ENCODE peak calls at places on chromosomes 7 and 10, in four cellular contexts. T is IMR-90, D is thyroid gland, F is heart left ventricle. M is an unnamed sample. For H3K4me1, the result is how much of the 10 kb centered on the place peaks cover.

GRCh38 chr7:54932818-54933543 is 85.8 kb upstream of the EGFR start:
- DNase-seq in F (peak), D (peak), T (peak), M (peak)

GRCh38 chr7:87712571-87712970 is 84.4 kb downstream of the RUNDC3B start:
- DNase-seq in D (no peak), T (peak), F (no peak), M (no peak)

GRCh38 chr10:112510384-112510783 is 63.4 kb downstream of the VTI1A start:
- DNase-seq in D (no peak), F (no peak), T (no peak), M (no peak)

GRCh38 chr7:102306916-102307677 is 20.4 kb downstream of the SH2B2 start:
- DNase-seq in F (peak), D (peak), T (peak), M (peak)

GRCh38 chr7:91247497-91247896 is 16.7 kb upstream of the FZD1 start:
- DNase-seq in D (no peak), T (no peak), F (no peak), M (no peak)

GRCh38 chr7:85688712-85689111 is 501.9 kb upstream of the SEMA3D start:
- DNase-seq in D (no peak), T (no peak), F (no peak), M (no peak)

GRCh38 chr7:157875230-157876179 is 538.7 kb downstream of the DNAJB6 start:
- DNase-seq in F (peak), T (no peak), D (no peak), M (no peak)

GRCh38 chr7:140081774-140082425 is 19.1 kb upstream of the PARP12 start:
- DNase-seq in T (no peak), D (no peak), F (no peak), M (no peak)

GRCh38 chr7:105149827-105150226 is 135.8 kb downstream of the KMT2E start:
- DNase-seq in F (no peak), D (no peak), T (peak), M (no peak)

GRCh38 chr7:24025094-24025493 is 258.9 kb upstream of the NPY start:
- DNase-seq in F (no peak), D (no peak), T (peak), M (no peak)

GRCh38 chr7:105590793-105591192 is 9.5 kb upstream of the EFCAB10 start:
- DNase-seq in F (no peak), D (no peak), T (no peak), M (no peak)

GRCh38 chr7:150356265-150356897 is 12.2 kb upstream of the REPIN1 start:
- DNase-seq in D (no peak), T (peak), F (no peak), M (no peak)

GRCh38 chr7:97064972-97065587 is 40.4 kb upstream of the DLX5 start:
- DNase-seq in F (no peak), T (peak), D (no peak), M (peak)

GRCh38 chr7:18861514-18861913 is 255.9 kb downstream of the TWIST1 start:
- DNase-seq in F (no peak), D (no peak), T (peak), M (no peak)

GRCh38 chr7:124764847-124765400 is 668 bp downstream of the GPR37 start:
- DNase-seq in D (no peak), F (no peak), T (peak), M (no peak)

GRCh38 chr10:20898851-20899250 is 1.7 kb upstream of the NEBL start:
- DNase-seq in D (no peak), F (no peak), T (no peak), M (no peak)

GRCh38 chr7:146701166-146701565 is 584.6 kb downstream of the CNTNAP2 start:
- DNase-seq in D (no peak), T (no peak), F (no peak), M (peak)

GRCh38 chr7:94400643-94401042 is 5.9 kb downstream of the COL1A2 start:
- DNase-seq in D (no peak), F (no peak), T (no peak), M (no peak)

GRCh38 chr7:103704701-103705100 is 258.7 kb upstream of the SLC26A5 start:
- DNase-seq in D (peak), T (no peak), F (no peak), M (no peak)

GRCh38 chr7:156480671-156481070 is 159.9 kb upstream of the RNF32 start:
- DNase-seq in F (no peak), T (no peak), D (no peak), M (peak)

GRCh38 chr10:95391570-95392249 is 100.9 kb upstream of the PDLIM1 start:
- DNase-seq in D (peak), T (peak), F (no peak), M (no peak)

GRCh38 chr7:74579800-74580685 is 77.5 kb upstream of the GTF2I start:
- DNase-seq in F (no peak), D (peak), T (peak), M (no peak)

GRCh38 chr7:84912018-84912417 is 274.8 kb downstream of the SEMA3D start:
- DNase-seq in D (no peak), F (no peak), T (no peak), M (no peak)

GRCh38 chr10:132612571-132613504 is 75.3 kb downstream of the INPP5A start:
- DNase-seq in F (peak), T (peak), D (no peak), M (peak)

GRCh38 chr7:65983965-65984654 is 2.1 kb upstream of the GUSB start:
- DNase-seq in D (no peak), T (no peak), F (no peak), M (no peak)

GRCh38 chr7:123746055-123746454 is 2.7 kb downstream of the WASL start:
- DNase-seq in F (no peak), D (no peak), T (no peak), M (no peak)

GRCh38 chr10:4947635-4948596 is 15.3 kb upstream of the AKR1C1 start:
- DNase-seq in D (peak), T (peak), F (peak), M (peak)

GRCh38 chr7:131692131-131692960 is 135.9 kb upstream of the PODXL start:
- DNase-seq in T (peak), D (peak), F (peak), M (peak)

DNA sequence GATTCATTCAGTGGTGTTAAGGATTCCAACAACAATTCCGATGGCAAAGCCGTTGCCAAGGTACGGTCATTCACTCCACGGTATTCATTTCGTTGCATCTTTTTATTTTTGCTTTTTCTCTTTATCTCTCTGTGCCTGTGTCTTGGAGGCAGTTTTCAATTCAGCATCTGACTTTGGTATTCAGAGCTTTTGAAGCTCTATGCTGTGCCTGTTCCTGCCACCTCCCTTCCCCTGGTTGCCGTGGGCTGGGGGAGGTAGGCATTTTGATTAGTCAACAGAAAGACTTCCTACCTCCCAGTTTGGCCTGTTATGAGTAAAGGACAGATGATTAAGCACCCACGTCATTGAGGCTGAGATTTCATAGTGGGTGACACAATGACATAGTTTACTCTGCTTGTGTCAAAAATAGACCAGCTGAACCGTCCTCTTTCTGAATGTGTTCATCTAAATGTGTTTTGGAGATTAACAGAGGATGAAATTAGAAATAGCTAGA is 149.5 kb downstream of the ARID5B start:
- DNase-seq in D (peak), T (peak), F (peak), M (peak)
- TF ChIP-seq POLR2A in D (peak), T (peak), F (no peak), M (peak)

GRCh38 chr7:8129323-8129659 is 132.7 kb downstream of the ICA1 start:
- DNase-seq in F (no peak), T (no peak), D (no peak), M (no peak)
- H3K4me1 ChIP-seq in F (under half), T (under half), D (under half), M (under half)

GRCh38 chr7:4845740-4846142 is 16.1 kb downstream of the PAPOLB start:
- DNase-seq in D (peak), T (no peak), F (peak), M (no peak)
- TF ChIP-seq CTCF in D (peak), T (no peak), F (peak), M (no peak)

GRCh38 chr7:2404714-2405119 is 1.3 kb downstream of the CHST12 start:
- DNase-seq in T (no peak), F (no peak), D (no peak), M (no peak)

GRCh38 chr7:2405201-2405600 is 1.8 kb downstream of the CHST12 start:
- DNase-seq in F (no peak), D (no peak), T (no peak), M (no peak)

GRCh38 chr7:2403718-2404648 is 572 bp downstream of the CHST12 start:
- DNase-seq in D (peak), F (peak), T (peak), M (no peak)

GRCh38 chr7:2402687-2403013 is 761 bp upstream of the CHST12 start:
- DNase-seq in T (no peak), D (no peak), F (no peak), M (no peak)

DNA sequence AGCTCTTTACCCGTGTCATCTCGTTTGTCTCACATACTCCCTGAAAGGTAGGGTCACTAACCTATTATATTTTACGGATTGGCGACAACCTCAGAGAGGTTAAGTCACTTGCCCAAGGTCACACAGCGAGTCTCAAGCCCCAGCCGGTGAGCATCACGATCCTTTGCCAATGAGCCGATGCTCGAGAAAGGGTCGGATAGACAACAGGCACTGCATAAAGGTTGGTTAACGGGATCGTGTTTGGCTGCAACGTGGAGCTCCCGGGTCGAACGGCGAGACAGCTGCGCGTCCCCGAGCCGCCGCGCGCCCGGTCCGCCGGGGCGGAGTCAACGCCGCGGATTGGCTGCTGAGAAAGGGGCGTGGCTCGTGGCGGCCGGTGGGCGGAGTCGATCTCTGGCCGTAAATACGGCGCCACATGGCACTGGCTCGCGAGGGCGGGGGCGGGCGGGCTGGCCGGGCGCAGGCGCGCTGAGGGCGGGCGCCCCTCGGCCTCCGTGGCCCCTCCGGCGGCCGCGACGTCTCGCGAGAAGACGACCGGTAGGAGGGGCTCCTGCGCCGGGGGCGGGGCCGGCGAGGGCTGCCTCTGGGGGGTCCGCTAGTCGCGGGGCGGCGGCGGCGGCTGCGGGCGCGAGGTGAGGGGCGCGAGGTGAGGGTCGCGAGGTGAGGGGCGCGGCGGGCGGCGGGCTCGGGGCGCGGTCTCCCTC is at the start of gene CHST12:
- DNase-seq in F (peak), T (peak), D (peak), M (peak)
- TF ChIP-seq POLR2A in F (no peak), T (peak), D (peak), M (peak)

GRCh38 chr10:73781548-73781878 is 335 bp upstream of the CHCHD1 start:
- DNase-seq in D (no peak), T (no peak), F (no peak), M (no peak)

GRCh38 chr10:73779539-73780197 is 2.2 kb upstream of the CHCHD1 start:
- DNase-seq in F (no peak), D (no peak), T (no peak), M (no peak)

GRCh38 chr10:73780966-73781365 is 882 bp upstream of the CHCHD1 start:
- DNase-seq in T (peak), F (no peak), D (no peak), M (no peak)

GRCh38 chr10:73779018-73779417 is 2.8 kb upstream of the CHCHD1 start:
- DNase-seq in D (no peak), T (no peak), F (no peak), M (no peak)

GRCh38 chr10:73780301-73780700 is 1.5 kb upstream of the CHCHD1 start:
- DNase-seq in T (no peak), F (no peak), D (no peak), M (no peak)
- H3K4me1 ChIP-seq in T (under half), F (under half), D (under half), M (under half)

GRCh38 chr7:21984042-21984441 is 38.3 kb upstream of the CDCA7L start:
- DNase-seq in F (no peak), D (no peak), T (no peak), M (no peak)
- TF ChIP-seq CTCF in F (no peak), D (no peak), T (no peak), M (no peak)

DNA sequence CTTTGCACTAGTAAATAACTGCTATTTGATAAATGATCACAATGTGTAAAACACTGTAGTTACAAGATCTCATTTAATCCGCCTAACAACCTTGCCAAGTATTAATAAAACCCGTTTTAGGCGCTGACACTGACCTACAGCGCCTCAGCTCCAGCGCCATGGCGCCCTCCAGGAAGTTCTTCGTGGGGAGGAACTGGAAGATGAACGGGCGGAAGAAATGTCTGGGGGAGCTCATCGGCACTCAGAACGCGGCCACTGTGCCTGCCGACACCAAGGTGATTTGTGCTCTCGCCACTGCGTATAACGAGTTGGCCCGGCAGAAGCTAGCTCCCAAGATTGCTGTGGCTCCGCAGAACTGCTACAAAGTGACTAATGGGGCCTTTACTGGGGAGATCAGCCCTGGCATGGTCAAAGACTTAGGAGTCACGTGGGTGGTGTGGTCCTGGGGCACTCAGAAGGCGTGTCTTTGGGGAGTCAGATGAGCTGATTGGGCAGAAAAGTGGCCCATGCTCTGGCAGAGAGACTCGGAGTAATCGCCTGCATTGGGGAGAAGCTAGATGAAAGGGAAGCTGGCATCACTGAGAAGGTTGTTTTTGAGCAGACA is 1.1 kb upstream of the TNPO3 start:
- DNase-seq in D (no peak), F (no peak), T (no peak), M (no peak)
- TF ChIP-seq POLR2A in D (no peak), F (no peak), T (no peak), M (no peak)

GRCh38 chr7:47514367-47514766 is 67.5 kb downstream of the TNS3 start:
- DNase-seq in F (no peak), T (no peak), D (no peak), M (no peak)

GRCh38 chr7:47516386-47516785 is 65.5 kb downstream of the TNS3 start:
- DNase-seq in D (no peak), T (no peak), F (no peak), M (no peak)

GRCh38 chr7:47513741-47514241 is 68.1 kb downstream of the TNS3 start:
- DNase-seq in D (no peak), F (no peak), T (peak), M (peak)

GRCh38 chr7:47514818-47515217 is 67.1 kb downstream of the TNS3 start:
- DNase-seq in T (peak), F (no peak), D (no peak), M (no peak)

GRCh38 chr7:47515305-47515834 is 66.5 kb downstream of the TNS3 start:
- DNase-seq in F (no peak), D (no peak), T (no peak), M (no peak)
- H3K4me1 ChIP-seq in F (under half), D (under half), T (under half), M (under half)

M was measured in prostate gland.